ENCODE peak calls at places on chromosomes 3 and 15, in nine cellular contexts. L is GM12864; E is Kasumi-1; P is glutamatergic neuron; B is endothelial cell; N is stimulated activated naive CD8-positive, alpha-beta T cell treated with anti-CD3 and anti-CD28 coated beads, Interleukin-15, amount 100 ng/mL, for 72 hours; D is mesenteric fat pad; O is fibroblast of pulmonary artery; U is mesothelial cell of epicardium. J is an unnamed sample.

GRCh38 chr15:51321316-51321715 is 17.1 kb downstream of the CYP19A1 start:
- DNase-seq in L (no peak), E (no peak), P (no peak), B (no peak), N (no peak), D (no peak), O (no peak), U (no peak), J (no peak)

GRCh38 chr3:36434682-36435426 is 54.5 kb downstream of the STAC start:
- DNase-seq in L (no peak), E (peak; percentile 5), P (no peak), B (no peak), N (no peak), D (no peak), O (peak; percentile 25), U (no peak), J (no peak)

GRCh38 chr3:187739561-187740445 is 5.5 kb downstream of the BCL6 start:
- DNase-seq in L (no peak), E (peak; percentile 79), P (peak; percentile 85), B (peak; percentile 92), N (peak; percentile 89), D (peak; percentile 95), O (peak; percentile 94), U (peak; percentile 90), J (peak; percentile 78)

GRCh38 chr15:40314723-40315276 is 7.1 kb upstream of the PLCB2 start:
- DNase-seq in L (no peak), E (no peak), P (no peak), B (no peak), N (no peak), D (no peak), O (peak; percentile 73), U (no peak), J (no peak)

GRCh38 chr3:182699550-182700170 is 93.6 kb upstream of the ATP11B start:
- DNase-seq in L (no peak), E (no peak), P (no peak), B (no peak), N (no peak), D (no peak), O (no peak), U (no peak), J (no peak)

GRCh38 chr3:48402907-48403306 is 27.0 kb downstream of the PLXNB1 start:
- DNase-seq in L (no peak), E (no peak), P (no peak), B (peak; percentile 0), N (peak; percentile 4), D (no peak), O (no peak), U (no peak), J (no peak)

GRCh38 chr3:190718691-190719090 is 143.8 kb downstream of the GMNC start:
- DNase-seq in L (no peak), E (no peak), P (no peak), B (no peak), N (no peak), D (no peak), O (peak; percentile 57), U (no peak), J (no peak)

GRCh38 chr3:60217156-60217911 is 1033.9 kb downstream of the FHIT start:
- DNase-seq in L (no peak), E (no peak), P (no peak), B (no peak), N (no peak), D (no peak), O (no peak), U (no peak), J (no peak)

GRCh38 chr15:92683511-92683834 is 27.9 kb upstream of the FAM174B start:
- DNase-seq in L (no peak), E (no peak), P (peak; percentile 62), B (peak; percentile 71), N (no peak), D (no peak), O (peak; percentile 23), U (peak; percentile 48), J (peak; percentile 65)

GRCh38 chr3:64464955-64465354 is 222.8 kb downstream of the ADAMTS9 start:
- DNase-seq in L (no peak), E (no peak), P (no peak), B (no peak), N (no peak), D (no peak), O (no peak), U (no peak), J (no peak)

GRCh38 chr3:117671707-117672318 is 962.2 kb downstream of the TUSC7 start:
- DNase-seq in L (no peak), E (no peak), P (peak; percentile 34), B (no peak), N (no peak), D (no peak), O (no peak), U (no peak), J (peak; percentile 6)

GRCh38 chr3:139745831-139746230 is 68.1 kb upstream of the NMNAT3 start:
- DNase-seq in L (no peak), E (no peak), P (no peak), B (no peak), N (no peak), D (no peak), O (peak; percentile 20), U (no peak), J (no peak)

GRCh38 chr15:48856947-48857346 is 21.0 kb upstream of the EID1 start:
- DNase-seq in L (no peak), E (no peak), P (no peak), B (no peak), N (no peak), D (no peak), O (peak; percentile 27), U (no peak), J (no peak)

GRCh38 chr3:65238652-65239051 is 550.9 kb upstream of the ADAMTS9 start:
- DNase-seq in L (no peak), E (no peak), P (no peak), B (no peak), N (no peak), D (no peak), O (no peak), U (no peak), J (no peak)

GRCh38 chr3:69226071-69226470 is 103.7 kb upstream of the LMOD3 start:
- DNase-seq in L (no peak), E (no peak), P (no peak), B (no peak), N (no peak), D (no peak), O (no peak), U (no peak), J (no peak)

GRCh38 chr15:89129123-89129815 is 41.0 kb downstream of the ABHD2 start:
- DNase-seq in L (no peak), E (no peak), P (peak; percentile 64), B (peak; percentile 51), N (peak; percentile 47), D (no peak), O (peak; percentile 49), U (peak; percentile 44), J (peak; percentile 63)

GRCh38 chr15:29970402-29970695 is 112.4 kb upstream of the GOLGA8J start:
- DNase-seq in L (no peak), E (no peak), P (no peak), B (no peak), N (no peak), D (no peak), O (no peak), U (no peak), J (no peak)

GRCh38 chr3:30749230-30749629 is 142.8 kb downstream of the TGFBR2 start:
- DNase-seq in L (no peak), E (no peak), P (no peak), B (no peak), N (no peak), D (no peak), O (no peak), U (no peak), J (no peak)

GRCh38 chr3:50971487-50971924 is 296.8 kb downstream of the DOCK3 start:
- DNase-seq in L (peak; percentile 27), E (peak; percentile 62), P (no peak), B (peak; percentile 36), N (peak; percentile 53), D (no peak), O (peak; percentile 56), U (no peak), J (peak; percentile 58)

GRCh38 chr3:46694520-46694919 is 1.0 kb upstream of the ALS2CL start:
- DNase-seq in L (no peak), E (peak; percentile 26), P (no peak), B (no peak), N (no peak), D (no peak), O (no peak), U (no peak), J (no peak)